ENCODE peak calls at places on chromosomes 16 and 17, in seven cellular contexts. W is transverse colon, Q is stomach, U is A549, X is adrenal gland, M is suprapubic skin, R is Peyer's patch. I is an unnamed sample.

GRCh38 chr16:89612415-89612814 is 1.0 kb upstream of the DPEP1 start:
- DNase-seq in U (no peak), R (no peak), X (no peak), W (no peak), M (no peak), Q (no peak), I (no peak)

GRCh38 chr17:33013596-33014375 is 22.1 kb downstream of the SPACA3 start:
- DNase-seq in W (no peak), X (no peak), U (no peak), Q (no peak), R (peak; percentile 40), M (no peak), I (no peak)

GRCh38 chr16:82824408-82824807 is 197.6 kb downstream of the CDH13 start:
- DNase-seq in W (no peak), X (no peak), M (no peak), Q (no peak), R (no peak), U (peak; percentile 4), I (no peak)

GRCh38 chr17:12600349-12600748 is 65.3 kb upstream of the MYOCD start:
- DNase-seq in Q (no peak), M (no peak), U (no peak), X (no peak), R (no peak), W (peak; percentile 32), I (no peak)

GRCh38 chr17:48542956-48543853 is 1.7 kb downstream of the HOXB2 start:
- DNase-seq in Q (no peak), X (peak; percentile 79), W (peak; percentile 57), R (peak; percentile 81), M (no peak), U (peak; percentile 75), I (peak; percentile 14)

GRCh38 chr16:381788-382717 is at the start of gene PGAP6:
- DNase-seq in Q (peak; percentile 79), X (peak; percentile 74), U (no peak), R (peak; percentile 83), W (peak; percentile 76), M (no peak), I (peak; percentile 70)

GRCh38 chr17:11493947-11494346 is 104.3 kb upstream of the DNAH9 start:
- DNase-seq in R (no peak), W (no peak), Q (no peak), X (no peak), M (no peak), U (no peak), I (no peak)

GRCh38 chr17:14138649-14139048 is 69.3 kb downstream of the COX10 start:
- DNase-seq in W (no peak), Q (no peak), X (no peak), U (no peak), M (no peak), R (no peak), I (no peak)

GRCh38 chr16:23164736-23165135 is 15.5 kb upstream of the USP31 start:
- DNase-seq in U (no peak), R (no peak), M (no peak), W (no peak), Q (no peak), X (no peak), I (no peak)

GRCh38 chr16:89037261-89038152 is 56.1 kb upstream of the ACSF3 start:
- DNase-seq in U (peak; percentile 38), W (no peak), R (no peak), M (no peak), X (no peak), Q (no peak), I (no peak)

GRCh38 chr17:59361386-59361785 is 29.9 kb downstream of the YPEL2 start:
- DNase-seq in W (no peak), Q (no peak), R (no peak), X (no peak), U (peak; percentile 25), M (no peak), I (no peak)

GRCh38 chr17:66855204-66855603 is 20.3 kb downstream of the CACNG5 start:
- DNase-seq in W (no peak), R (no peak), U (no peak), Q (no peak), M (no peak), X (no peak), I (no peak)

GRCh38 chr17:61388561-61389356 is 10.9 kb upstream of the TBX2 start:
- DNase-seq in R (no peak), W (no peak), Q (no peak), X (no peak), U (no peak), M (no peak), I (no peak)

GRCh38 chr17:42850964-42851363 is at the start of gene AOC3:
- DNase-seq in R (peak; percentile 54), X (peak; percentile 78), U (no peak), W (peak; percentile 38), Q (no peak), M (no peak), I (no peak)

GRCh38 chr16:81004646-81005353 is 1.9 kb downstream of the CMC2 start:
- DNase-seq in W (no peak), X (no peak), U (peak; percentile 50), R (peak; percentile 56), Q (no peak), M (no peak), I (peak; percentile 8)

GRCh38 chr17:45031231-45032149 is 19.9 kb downstream of the DCAKD start:
- DNase-seq in W (no peak), M (no peak), Q (no peak), R (no peak), X (no peak), U (no peak), I (no peak)

GRCh38 chr17:4938069-4938491 is 1.8 kb downstream of the SLC25A11 start:
- DNase-seq in M (no peak), U (no peak), Q (no peak), X (no peak), W (no peak), R (no peak), I (no peak)

GRCh38 chr17:78979780-78980623 is at the start of gene LGALS3BP:
- DNase-seq in Q (peak; percentile 77), U (peak; percentile 45), W (peak; percentile 87), R (peak; percentile 86), M (no peak), X (peak; percentile 95), I (peak; percentile 89)

GRCh38 chr16:88857728-88858339 is 907 bp downstream of the TRAPPC2L start:
- DNase-seq in M (no peak), U (peak; percentile 73), Q (peak; percentile 76), W (peak; percentile 82), R (peak; percentile 91), X (peak; percentile 91), I (peak; percentile 74)

GRCh38 chr17:80452173-80452915 is 24.1 kb downstream of the NPTX1 start:
- DNase-seq in Q (no peak), U (no peak), X (no peak), R (no peak), M (no peak), W (no peak), I (no peak)

GRCh38 chr16:3496386-3496785 is 1.1 kb upstream of the C16orf90 start:
- DNase-seq in Q (no peak), X (no peak), W (no peak), M (no peak), R (no peak), U (no peak), I (no peak)

DNA sequence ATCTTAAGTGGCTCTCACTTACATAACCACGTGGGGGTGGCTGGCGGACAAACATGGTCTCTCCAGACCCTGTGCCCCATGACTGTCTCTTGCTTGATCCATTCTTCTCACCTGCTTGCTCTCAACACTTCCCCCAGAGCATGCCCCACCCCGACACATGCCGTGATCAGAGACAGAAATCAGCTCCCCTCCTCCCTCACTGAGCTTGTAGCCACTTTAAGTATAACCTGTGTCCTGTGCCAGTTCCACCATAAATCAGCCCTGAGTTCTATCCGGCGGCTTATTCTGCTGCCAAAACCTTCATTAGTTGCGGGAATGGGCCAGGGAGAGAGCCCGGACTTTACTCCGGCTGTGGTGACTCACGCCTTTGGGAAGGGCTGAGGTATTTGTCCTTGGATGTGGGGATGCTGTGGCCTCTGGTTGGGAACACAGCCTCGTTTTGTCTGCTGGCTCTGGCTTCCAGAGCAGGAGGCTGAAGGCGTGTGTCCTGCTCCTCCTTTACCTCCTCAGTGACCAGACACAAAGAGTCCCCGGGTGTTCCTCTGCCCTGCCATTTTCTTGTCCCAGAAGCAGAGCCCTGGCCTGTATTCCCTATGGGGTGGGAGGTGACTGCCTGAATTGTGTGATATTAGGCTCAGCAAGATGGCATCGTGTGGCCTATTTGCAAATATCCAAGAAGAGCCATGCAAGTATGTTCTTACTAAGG is 21.1 kb downstream of the ANKRD40 start:
- DNase-seq in U (peak; percentile 94), Q (peak; percentile 79), W (peak; percentile 89), M (no peak), R (peak; percentile 90), X (peak; percentile 97), I (peak; percentile 50)
- H3K4me1 ChIP-seq in U (peaks cover 100% of the 10 kb centered on the region), Q (peaks cover 73% of the 10 kb centered on the region), W (peaks cover 35% of the 10 kb centered on the region), M (peaks cover 22% of the 10 kb centered on the region), R (peaks cover 3% of the 10 kb centered on the region), X (peaks cover 71% of the 10 kb centered on the region), I (peaks cover 60% of the 10 kb centered on the region)

DNA sequence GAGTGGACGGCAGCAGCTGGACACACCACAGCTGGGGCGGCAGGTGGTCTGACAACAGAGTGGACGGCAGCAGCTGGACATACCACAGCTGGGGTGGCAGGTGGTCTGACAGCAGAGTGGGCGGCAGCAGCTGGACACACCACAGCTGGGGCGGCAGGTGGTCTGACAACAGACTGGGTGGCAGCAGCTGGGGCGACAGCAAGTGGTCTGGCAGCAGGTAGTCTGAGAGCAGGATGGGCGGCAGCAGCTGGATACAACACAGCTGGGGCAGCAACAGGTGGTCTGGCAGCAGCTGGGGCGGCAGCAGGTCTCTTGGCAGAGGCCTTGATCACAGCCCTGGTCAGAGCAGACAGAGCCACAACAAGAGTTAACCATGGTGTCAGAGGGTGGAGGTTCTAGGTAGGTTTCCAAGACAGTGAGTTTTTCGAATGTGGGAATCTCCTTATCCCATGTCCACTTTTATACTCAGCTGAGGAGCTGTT is at the start of gene KRTAP4-1:
- DNase-seq in X (no peak), M (no peak), R (no peak), U (no peak), W (no peak), Q (no peak), I (no peak)
- TF ChIP-seq POLR2A in X (no peak), M (no peak), R (no peak), U (no peak), W (no peak), Q (no peak), I (no peak)

DNA sequence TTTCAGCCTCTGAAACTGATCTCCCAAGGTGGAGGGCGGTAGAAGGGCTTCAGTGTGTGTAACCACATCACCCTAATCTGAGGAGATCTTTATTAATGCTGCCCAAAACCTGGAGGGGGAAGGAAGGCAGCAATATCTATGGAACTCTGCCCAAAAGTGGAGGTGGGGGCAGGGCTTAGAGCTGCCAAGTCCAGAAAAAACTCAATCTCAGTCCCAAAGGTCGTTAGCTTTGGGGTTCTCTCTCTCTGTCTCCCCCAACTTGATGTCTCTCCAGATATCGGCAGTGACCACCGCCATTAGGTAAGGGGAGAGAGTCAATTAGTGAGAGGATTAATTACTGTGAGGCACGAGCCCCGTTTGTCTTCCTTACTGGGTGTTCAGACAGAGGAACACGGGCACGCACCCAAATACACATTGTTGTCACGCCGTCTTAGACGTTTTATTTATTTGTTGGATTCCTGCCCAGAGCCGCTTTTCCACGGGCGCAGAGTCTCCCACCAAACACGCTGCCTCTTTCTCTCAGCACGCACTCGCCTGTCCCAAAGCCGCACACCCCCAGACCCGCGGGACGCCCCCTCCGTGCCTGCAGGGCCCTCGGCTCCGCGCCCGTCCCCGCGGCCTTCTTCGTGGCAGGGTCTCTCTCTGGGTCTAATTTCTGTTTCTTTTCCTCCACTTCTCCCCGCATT is 5.4 kb upstream of the LHX1 start:
- DNase-seq in R (no peak), Q (no peak), W (no peak), M (no peak), X (peak; percentile 58), U (no peak), I (peak; percentile 33)
- H3K4me1 ChIP-seq in R (peaks cover 15% of the 10 kb centered on the region), Q (peaks cover 54% of the 10 kb centered on the region), W (peaks cover 24% of the 10 kb centered on the region), M (peaks cover 63% of the 10 kb centered on the region), X (peaks cover 35% of the 10 kb centered on the region), U (peaks cover 12% of the 10 kb centered on the region), I (peaks cover 24% of the 10 kb centered on the region)

GRCh38 chr17:68378202-68379149 is 78.8 kb downstream of the WIPI1 start:
- DNase-seq in U (peak; percentile 88), M (peak; percentile 96), Q (peak; percentile 71), R (peak; percentile 88), X (peak; percentile 97), W (peak; percentile 77), I (peak; percentile 64)
- TF ChIP-seq POLR2A in U (no peak), M (no peak), Q (no peak), R (no peak), X (no peak), W (peak; percentile 27), I (no peak)